ENCODE peak calls at places on chromosomes 3 and 15, in ten cellular contexts. Q is progenitor cell of endocrine pancreas; Y is frontal cortex; X is PC-9; J is activated naive CD4-positive, alpha-beta T cell treated with Interleukin-2 at 50 U/mL for 16 hours; Z is AG08396; S is heart right ventricle; N is naive thymus-derived CD8-positive, alpha-beta T cell; I is pons; B is SW480. H is an unnamed sample.

GRCh38 chr3:48852151-48852550 is 4.5 kb upstream of the PRKAR2A start:
- DNase-seq in Q (no peak), Y (no peak), X (no peak), J (no peak), Z (no peak), S (no peak), N (no peak), I (no peak), B (no peak), H (peak; percentile 16)

GRCh38 chr3:193165431-193166120 is 75.4 kb upstream of the PLAAT1 start:
- DNase-seq in Q (no peak), Y (no peak), X (no peak), J (no peak), Z (no peak), S (no peak), N (no peak), I (no peak), B (no peak), H (no peak)

GRCh38 chr15:44662478-44663409 is 718 bp downstream of the SPG11 start:
- DNase-seq in Q (peak; percentile 45), Y (peak; percentile 32), X (peak; percentile 70), J (peak; percentile 84), Z (peak; percentile 60), S (peak; percentile 62), N (peak; percentile 83), I (peak; percentile 32), B (peak; percentile 78), H (peak; percentile 94)

GRCh38 chr15:90957105-90957790 is 2.6 kb downstream of the RCCD1 start:
- DNase-seq in Q (peak; percentile 30), Y (no peak), X (no peak), J (no peak), Z (peak; percentile 68), S (peak; percentile 35), N (no peak), I (no peak), B (no peak), H (no peak)

GRCh38 chr15:30940359-30940758 is 36.6 kb downstream of the FAN1 start:
- DNase-seq in Q (no peak), Y (no peak), X (no peak), J (no peak), Z (no peak), S (no peak), N (no peak), I (no peak), B (peak; percentile 7), H (no peak)

GRCh38 chr15:29440541-29440940 is 170.9 kb upstream of the NSMCE3 start:
- DNase-seq in Q (no peak), Y (no peak), X (no peak), J (no peak), Z (no peak), S (no peak), N (no peak), I (no peak), B (no peak), H (no peak)

GRCh38 chr3:20574746-20575145 is 388.7 kb upstream of the SGO1 start:
- DNase-seq in Q (no peak), Y (no peak), X (no peak), J (no peak), Z (peak; percentile 55), S (no peak), N (no peak), I (no peak), B (no peak), H (no peak)

GRCh38 chr15:99155961-99156443 is 51.1 kb downstream of the SYNM start:
- DNase-seq in Q (no peak), Y (no peak), X (peak; percentile 8), J (no peak), Z (no peak), S (no peak), N (no peak), I (no peak), B (no peak), H (no peak)

GRCh38 chr3:188819939-188820338 is 351.8 kb upstream of the TPRG1 start:
- DNase-seq in Q (no peak), Y (no peak), X (no peak), J (no peak), Z (no peak), S (no peak), N (no peak), I (peak; percentile 21), B (no peak), H (no peak)

GRCh38 chr3:23702198-23702597 is 103.6 kb upstream of the UBE2E1 start:
- DNase-seq in Q (no peak), Y (no peak), X (no peak), J (no peak), Z (no peak), S (no peak), N (no peak), I (no peak), B (peak; percentile 55), H (no peak)

GRCh38 chr3:105327662-105328337 is 38.9 kb upstream of the ALCAM start:
- DNase-seq in Q (no peak), Y (no peak), X (no peak), J (no peak), Z (no peak), S (no peak), N (no peak), I (no peak), B (no peak), H (no peak)

GRCh38 chr15:75063338-75063737 is 39.9 kb downstream of the PPCDC start:
- DNase-seq in Q (no peak), Y (no peak), X (no peak), J (no peak), Z (no peak), S (no peak), N (no peak), I (no peak), B (no peak), H (no peak)

GRCh38 chr3:134904333-134904771 is 109.3 kb downstream of the EPHB1 start:
- DNase-seq in Q (no peak), Y (no peak), X (no peak), J (peak; percentile 17), Z (no peak), S (no peak), N (no peak), I (no peak), B (no peak), H (peak; percentile 62)

GRCh38 chr15:44584162-44584749 is 47.3 kb downstream of the EIF3J start:
- DNase-seq in Q (no peak), Y (peak; percentile 17), X (peak; percentile 54), J (peak; percentile 66), Z (peak; percentile 25), S (peak; percentile 38), N (peak; percentile 39), I (peak; percentile 13), B (peak; percentile 18), H (peak; percentile 85)

GRCh38 chr3:156120528-156121251 is at the start of gene KCNAB1:
- DNase-seq in Q (no peak), Y (no peak), X (no peak), J (no peak), Z (no peak), S (no peak), N (no peak), I (no peak), B (no peak), H (no peak)

GRCh38 chr15:84818221-84819131 is 1.3 kb downstream of the ALPK3 start:
- DNase-seq in Q (no peak), Y (no peak), X (no peak), J (no peak), Z (no peak), S (no peak), N (no peak), I (peak; percentile 24), B (peak; percentile 16), H (no peak)

GRCh38 chr3:12436514-12437222 is 47.6 kb upstream of the TSEN2 start:
- DNase-seq in Q (no peak), Y (no peak), X (no peak), J (no peak), Z (peak; percentile 57), S (no peak), N (no peak), I (no peak), B (no peak), H (no peak)

H was measured in activated effector memory CD4-positive, alpha-beta T cell treated with anti-CD3 and anti-CD28 coated beads, Interleukin-2, amount 50 U/mL, for 16 hours.